ENCODE peak calls at places on chromosomes 3 and 15, in six cellular contexts. One of them, this sample, is unnamed.

GRCh38 chr3:138862924-138863775 is 28.4 kb upstream of the PIK3CB start:
- DNase-seq in IMR-90: peak; percentile 76
- DNase-seq in hepatocyte: peak; percentile 85
- DNase-seq in astrocyte: peak; percentile 71
- DNase-seq in mesenchymal stem cell: peak; percentile 60
- DNase-seq in fibroblast of lung: peak; percentile 56
- DNase-seq in this sample: no peak

GRCh38 chr3:122269045-122269444 is 56.0 kb upstream of the CSTA start:
- DNase-seq in hepatocyte: no peak
- DNase-seq in mesenchymal stem cell: no peak
- DNase-seq in IMR-90: no peak
- DNase-seq in fibroblast of lung: no peak
- DNase-seq in astrocyte: no peak
- DNase-seq in this sample: no peak

GRCh38 chr15:101024111-101024695 is 105.0 kb downstream of the LRRK1 start:
- DNase-seq in fibroblast of lung: peak; percentile 94
- DNase-seq in IMR-90: peak; percentile 96
- DNase-seq in astrocyte: peak; percentile 81
- DNase-seq in hepatocyte: peak; percentile 42
- DNase-seq in mesenchymal stem cell: peak; percentile 86
- DNase-seq in this sample: no peak

GRCh38 chr3:195154793-195155535 is 116.0 kb downstream of the XXYLT1 start:
- DNase-seq in hepatocyte: peak; percentile 86
- DNase-seq in mesenchymal stem cell: peak; percentile 89
- DNase-seq in IMR-90: peak; percentile 97
- DNase-seq in astrocyte: peak; percentile 97
- DNase-seq in fibroblast of lung: peak; percentile 92
- DNase-seq in this sample: no peak

GRCh38 chr3:128260275-128260674 is 107.0 kb downstream of the EEFSEC start:
- DNase-seq in astrocyte: no peak
- DNase-seq in fibroblast of lung: no peak
- DNase-seq in IMR-90: no peak
- DNase-seq in mesenchymal stem cell: no peak
- DNase-seq in hepatocyte: no peak
- DNase-seq in this sample: no peak

GRCh38 chr3:143288944-143289343 is 169.4 kb downstream of the CHST2 start:
- DNase-seq in IMR-90: no peak
- DNase-seq in mesenchymal stem cell: no peak
- DNase-seq in fibroblast of lung: no peak
- DNase-seq in hepatocyte: no peak
- DNase-seq in astrocyte: no peak
- DNase-seq in this sample: no peak

GRCh38 chr3:13179181-13179580 is 106.0 kb upstream of the IQSEC1 start:
- DNase-seq in fibroblast of lung: no peak
- DNase-seq in IMR-90: no peak
- DNase-seq in mesenchymal stem cell: no peak
- DNase-seq in hepatocyte: no peak
- DNase-seq in astrocyte: no peak
- DNase-seq in this sample: no peak

GRCh38 chr3:154334973-154335420 is 10.7 kb upstream of the DHX36 start:
- DNase-seq in IMR-90: peak; percentile 53
- DNase-seq in astrocyte: peak; percentile 23
- DNase-seq in fibroblast of lung: peak; percentile 66
- DNase-seq in hepatocyte: peak; percentile 50
- DNase-seq in mesenchymal stem cell: peak; percentile 58
- DNase-seq in this sample: peak; percentile 54

GRCh38 chr3:126181398-126181725 is 976 bp upstream of the ALDH1L1 start:
- DNase-seq in hepatocyte: no peak
- DNase-seq in mesenchymal stem cell: no peak
- DNase-seq in fibroblast of lung: no peak
- DNase-seq in IMR-90: no peak
- DNase-seq in astrocyte: no peak
- DNase-seq in this sample: no peak

GRCh38 chr3:81554348-81554747 is 207.1 kb downstream of the GBE1 start:
- DNase-seq in IMR-90: peak; percentile 82
- DNase-seq in mesenchymal stem cell: peak; percentile 58
- DNase-seq in fibroblast of lung: peak; percentile 87
- DNase-seq in hepatocyte: no peak
- DNase-seq in astrocyte: peak; percentile 83
- DNase-seq in this sample: peak; percentile 9

DNA sequence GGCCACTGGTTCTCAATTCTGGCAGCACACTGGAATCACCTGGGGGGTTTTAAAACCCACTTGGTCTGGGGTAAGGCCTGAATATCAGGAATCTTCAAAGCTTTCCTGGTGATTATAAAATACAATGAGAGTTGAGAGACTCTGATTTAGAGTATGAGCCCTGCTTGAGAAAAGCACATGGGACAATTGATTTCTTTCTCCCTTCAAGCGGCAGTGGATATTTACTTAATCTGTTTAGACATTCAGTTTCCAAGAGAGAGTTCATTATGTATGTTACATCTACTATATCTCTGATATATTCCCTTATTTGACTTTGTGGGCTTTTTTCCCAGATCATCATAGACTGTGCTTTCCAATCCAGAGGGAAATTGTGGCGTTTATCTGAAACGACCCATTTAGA is 171.1 kb upstream of the PFN2 start:
- DNase-seq in IMR-90: no peak
- DNase-seq in mesenchymal stem cell: no peak
- DNase-seq in astrocyte: no peak
- DNase-seq in fibroblast of lung: no peak
- DNase-seq in hepatocyte: no peak
- DNase-seq in this sample: no peak
- H3K27me3 ChIP-seq in IMR-90: no peaks in the 10 kb centered on the region
- H3K27me3 ChIP-seq in mesenchymal stem cell: no peaks in the 10 kb centered on the region
- H3K27me3 ChIP-seq in astrocyte: no peaks in the 10 kb centered on the region
- H3K27me3 ChIP-seq in fibroblast of lung: no peaks in the 10 kb centered on the region
- H3K27me3 ChIP-seq in hepatocyte: no peaks in the 10 kb centered on the region
- H3K27me3 ChIP-seq in this sample: no peaks in the 10 kb centered on the region

DNA sequence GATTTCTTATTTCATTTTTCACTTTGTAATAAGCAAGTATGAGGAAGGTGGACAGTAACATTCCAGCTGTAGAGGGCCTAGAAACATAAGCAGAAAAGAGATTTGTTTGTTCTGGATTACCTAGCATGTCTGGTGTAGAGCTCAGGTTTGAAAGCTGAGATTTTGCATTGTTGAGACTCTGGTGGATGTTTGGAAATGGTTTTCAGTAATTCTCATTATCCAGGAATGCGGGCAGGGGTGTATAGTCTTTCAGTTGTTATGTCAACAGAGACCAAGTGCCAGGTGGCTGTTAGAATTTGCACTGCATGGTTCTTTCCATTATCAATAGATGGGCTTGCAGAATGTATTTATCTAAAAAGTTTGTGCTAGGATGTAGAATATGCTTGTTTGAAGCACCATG is 10.9 kb downstream of the GPD1L start:
- DNase-seq in IMR-90: no peak
- DNase-seq in astrocyte: peak; percentile 27
- DNase-seq in mesenchymal stem cell: no peak
- DNase-seq in fibroblast of lung: no peak
- DNase-seq in hepatocyte: no peak
- DNase-seq in this sample: no peak
- H3K27ac ChIP-seq in IMR-90: no peak overlapping the region
- H3K27ac ChIP-seq in astrocyte: no peak overlapping the region
- H3K27ac ChIP-seq in mesenchymal stem cell: no peak overlapping the region
- H3K27ac ChIP-seq in fibroblast of lung: no peak overlapping the region
- H3K27ac ChIP-seq in hepatocyte: no peak overlapping the region
- H3K27ac ChIP-seq in this sample: no peak overlapping the region

GRCh38 chr3:15781637-15782402 is 16.0 kb downstream of the ANKRD28 start:
- DNase-seq in fibroblast of lung: no peak
- DNase-seq in astrocyte: peak; percentile 54
- DNase-seq in IMR-90: no peak
- DNase-seq in hepatocyte: no peak
- DNase-seq in mesenchymal stem cell: no peak
- DNase-seq in this sample: no peak
- H3K4me2 ChIP-seq in fibroblast of lung: no peak overlapping the region
- H3K4me2 ChIP-seq in astrocyte: peak overlapping the region; percentile 39
- H3K4me2 ChIP-seq in IMR-90: peak overlapping the region; percentile 70
- H3K4me2 ChIP-seq in hepatocyte: no peak overlapping the region
- H3K4me2 ChIP-seq in mesenchymal stem cell: peak overlapping the region; percentile 23
- H3K4me2 ChIP-seq in this sample: no peak overlapping the region

DNA sequence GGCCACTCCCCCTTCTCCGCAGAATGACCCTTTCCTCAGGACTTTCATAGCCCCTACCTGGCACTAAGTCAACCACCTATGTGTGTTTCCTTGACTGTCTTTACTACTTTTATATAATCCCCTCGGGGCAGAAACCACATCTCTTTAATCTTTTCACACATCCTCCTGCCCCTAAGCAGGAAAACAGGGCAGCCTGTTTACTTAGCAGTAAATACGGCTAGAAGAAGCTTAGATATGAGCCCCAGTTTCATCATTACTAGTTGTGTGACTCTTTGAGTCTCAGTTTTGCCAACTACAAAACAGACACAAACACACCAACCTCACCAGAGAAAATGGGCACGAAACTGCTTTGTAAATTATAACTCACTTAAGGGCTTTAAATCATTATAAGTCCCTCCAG is 98.3 kb downstream of the CYP19A1 start:
- DNase-seq in fibroblast of lung: no peak
- DNase-seq in astrocyte: no peak
- DNase-seq in IMR-90: no peak
- DNase-seq in mesenchymal stem cell: no peak
- DNase-seq in hepatocyte: no peak
- DNase-seq in this sample: peak; percentile 40
- H3K27me3 ChIP-seq in fibroblast of lung: peaks cover 2% of the 10 kb centered on the region
- H3K27me3 ChIP-seq in astrocyte: peaks cover 21% of the 10 kb centered on the region
- H3K27me3 ChIP-seq in IMR-90: peaks cover 41% of the 10 kb centered on the region
- H3K27me3 ChIP-seq in mesenchymal stem cell: peaks cover 49% of the 10 kb centered on the region
- H3K27me3 ChIP-seq in hepatocyte: peaks cover 5% of the 10 kb centered on the region
- H3K27me3 ChIP-seq in this sample: no peaks in the 10 kb centered on the region

DNA sequence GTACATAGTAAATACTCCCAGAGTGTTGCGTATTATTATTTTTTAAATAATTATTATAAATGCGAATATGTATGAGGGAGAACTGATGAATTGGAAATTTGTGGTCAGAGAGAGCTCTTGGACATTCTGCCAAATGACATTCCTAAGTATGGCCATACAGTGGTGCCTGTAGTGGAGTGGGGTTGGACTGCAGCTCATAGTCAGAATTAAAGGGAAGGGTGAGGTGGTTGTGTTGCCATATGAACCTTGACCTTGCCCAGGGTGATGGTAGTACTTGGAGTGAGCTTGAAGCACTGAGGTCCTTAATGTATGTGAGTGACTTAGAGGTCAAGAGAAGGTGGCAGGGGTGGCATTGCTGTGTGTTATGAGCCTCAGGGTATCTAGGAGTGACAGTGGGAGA is 26.1 kb downstream of the PDE8A start:
- DNase-seq in fibroblast of lung: no peak
- DNase-seq in IMR-90: no peak
- DNase-seq in mesenchymal stem cell: no peak
- DNase-seq in hepatocyte: no peak
- DNase-seq in astrocyte: peak; percentile 22
- DNase-seq in this sample: no peak
- H3K27ac ChIP-seq in fibroblast of lung: no peak overlapping the region
- H3K27ac ChIP-seq in IMR-90: no peak overlapping the region
- H3K27ac ChIP-seq in mesenchymal stem cell: no peak overlapping the region
- H3K27ac ChIP-seq in hepatocyte: no peak overlapping the region
- H3K27ac ChIP-seq in astrocyte: no peak overlapping the region
- H3K27ac ChIP-seq in this sample: no peak overlapping the region

GRCh38 chr3:57009802-57010201 is 50.7 kb upstream of the SPATA12 start:
- DNase-seq in IMR-90: no peak
- DNase-seq in astrocyte: no peak
- DNase-seq in fibroblast of lung: no peak
- DNase-seq in hepatocyte: no peak
- DNase-seq in mesenchymal stem cell: no peak
- DNase-seq in this sample: no peak

GRCh38 chr3:57009367-57009766 is 51.1 kb upstream of the SPATA12 start:
- DNase-seq in mesenchymal stem cell: no peak
- DNase-seq in fibroblast of lung: peak; percentile 52
- DNase-seq in astrocyte: no peak
- DNase-seq in IMR-90: peak; percentile 23
- DNase-seq in hepatocyte: no peak
- DNase-seq in this sample: no peak

GRCh38 chr3:57006949-57007419 is 53.5 kb upstream of the SPATA12 start:
- DNase-seq in IMR-90: peak; percentile 34
- DNase-seq in mesenchymal stem cell: peak; percentile 49
- DNase-seq in fibroblast of lung: peak; percentile 52
- DNase-seq in astrocyte: peak; percentile 38
- DNase-seq in hepatocyte: peak; percentile 45
- DNase-seq in this sample: no peak

GRCh38 chr3:57006048-57006709 is 54.3 kb upstream of the SPATA12 start:
- DNase-seq in fibroblast of lung: no peak
- DNase-seq in mesenchymal stem cell: no peak
- DNase-seq in hepatocyte: no peak
- DNase-seq in IMR-90: no peak
- DNase-seq in astrocyte: no peak
- DNase-seq in this sample: no peak

GRCh38 chr3:57007513-57008415 is 52.7 kb upstream of the SPATA12 start:
- DNase-seq in IMR-90: peak; percentile 85
- DNase-seq in hepatocyte: peak; percentile 82
- DNase-seq in mesenchymal stem cell: peak; percentile 89
- DNase-seq in fibroblast of lung: peak; percentile 91
- DNase-seq in astrocyte: peak; percentile 88
- DNase-seq in this sample: no peak
- H3K4me2 ChIP-seq in IMR-90: peak overlapping the region; percentile 73
- H3K4me2 ChIP-seq in hepatocyte: peak overlapping the region; percentile 50
- H3K4me2 ChIP-seq in mesenchymal stem cell: peak overlapping the region; percentile 5
- H3K4me2 ChIP-seq in fibroblast of lung: peak overlapping the region; percentile 78
- H3K4me2 ChIP-seq in astrocyte: peak overlapping the region; percentile 82
- H3K4me2 ChIP-seq in this sample: no peak overlapping the region

GRCh38 chr3:165210727-165211126 is 14.5 kb upstream of the SLITRK3 start:
- DNase-seq in hepatocyte: no peak
- DNase-seq in fibroblast of lung: no peak
- DNase-seq in IMR-90: no peak
- DNase-seq in astrocyte: no peak
- DNase-seq in mesenchymal stem cell: no peak
- DNase-seq in this sample: no peak
- H3K27me3 ChIP-seq in hepatocyte: no peaks in the 10 kb centered on the region
- H3K27me3 ChIP-seq in fibroblast of lung: no peaks in the 10 kb centered on the region
- H3K27me3 ChIP-seq in IMR-90: no peaks in the 10 kb centered on the region
- H3K27me3 ChIP-seq in astrocyte: no peaks in the 10 kb centered on the region
- H3K27me3 ChIP-seq in mesenchymal stem cell: no peaks in the 10 kb centered on the region
- H3K27me3 ChIP-seq in this sample: no peaks in the 10 kb centered on the region

GRCh38 chr3:29415824-29416223 is 135.0 kb downstream of the RBMS3 start:
- DNase-seq in astrocyte: peak; percentile 35
- DNase-seq in IMR-90: peak; percentile 77
- DNase-seq in mesenchymal stem cell: peak; percentile 70
- DNase-seq in hepatocyte: no peak
- DNase-seq in fibroblast of lung: peak; percentile 31
- DNase-seq in this sample: no peak

GRCh38 chr3:29416514-29416913 is 135.6 kb downstream of the RBMS3 start:
- DNase-seq in IMR-90: no peak
- DNase-seq in astrocyte: no peak
- DNase-seq in fibroblast of lung: no peak
- DNase-seq in hepatocyte: no peak
- DNase-seq in mesenchymal stem cell: no peak
- DNase-seq in this sample: no peak

GRCh38 chr3:29420106-29420505 is 139.2 kb downstream of the RBMS3 start:
- DNase-seq in hepatocyte: no peak
- DNase-seq in astrocyte: peak; percentile 51
- DNase-seq in fibroblast of lung: no peak
- DNase-seq in mesenchymal stem cell: peak; percentile 75
- DNase-seq in IMR-90: peak; percentile 35
- DNase-seq in this sample: no peak
- H3K27ac ChIP-seq in hepatocyte: no peak overlapping the region
- H3K27ac ChIP-seq in astrocyte: no peak overlapping the region
- H3K27ac ChIP-seq in fibroblast of lung: no peak overlapping the region
- H3K27ac ChIP-seq in mesenchymal stem cell: peak overlapping the region; percentile 87
- H3K27ac ChIP-seq in IMR-90: no peak overlapping the region
- H3K27ac ChIP-seq in this sample: no peak overlapping the region

This sample was measured in MM.1S.